ENCODE peak calls at places on chromosomes 13 and 19, in five cellular contexts. B, N, O, W and S are unnamed samples.

GRCh38 chr13:22468055-22468454 is 712.7 kb upstream of the SGCG start:
- DNase-seq in B (no peak), N (no peak), O (no peak), W (no peak), S (no peak)

GRCh38 chr13:46797468-46798237 is 692 bp upstream of the ESD start:
- DNase-seq in B (no peak), N (no peak), W (peak; percentile 1), O (no peak), S (no peak)

GRCh38 chr19:8635422-8635821 is 5.0 kb downstream of the NFILZ start:
- DNase-seq in O (no peak), W (no peak), B (no peak), N (no peak), S (no peak)

GRCh38 chr19:34193439-34193838 is 21.1 kb downstream of the LSM14A start:
- DNase-seq in W (no peak), B (no peak), O (no peak), N (no peak), S (no peak)

GRCh38 chr19:33304760-33305647 is 2.7 kb upstream of the CEBPA start:
- DNase-seq in W (no peak), N (no peak), B (no peak), O (peak; percentile 26), S (no peak)

GRCh38 chr13:75357576-75358295 is 124.2 kb downstream of the TBC1D4 start:
- DNase-seq in B (peak; percentile 33), N (peak; percentile 29), W (peak; percentile 55), O (peak; percentile 58), S (peak; percentile 72)

GRCh38 chr19:18282021-18282787 is 782 bp upstream of the JUND start:
- DNase-seq in W (no peak), O (peak; percentile 28), B (no peak), N (no peak), S (no peak)

GRCh38 chr19:4795400-4795799 is 3.9 kb downstream of the FEM1A start:
- DNase-seq in B (no peak), N (no peak), O (no peak), W (no peak), S (no peak)

GRCh38 chr19:2083174-2083854 is 12.8 kb downstream of the MOB3A start:
- DNase-seq in N (peak; percentile 61), O (no peak), B (no peak), W (peak; percentile 74), S (no peak)